ENCODE peak calls at places on chromosomes 13 and 19, in five cellular contexts. T is renal cortical epithelial cell; I is fibroblast of mammary gland; O is stimulated activated CD4-positive, alpha-beta T cell treated with anti-CD3 and anti-CD28 coated beads, Interleukin-1b, Interleukin-23, amount 100 ng/mL, for 24 hours; F is pancreas. D is an unnamed sample.

GRCh38 chr19:4415352-4415751 is 12.9 kb downstream of the CHAF1A start:
- DNase-seq in T (no peak), I (no peak), O (no peak), F (no peak), D (no peak)

GRCh38 chr19:31527443-31527842 is 178.2 kb upstream of the TSHZ3 start:
- DNase-seq in T (no peak), I (no peak), O (no peak), F (no peak), D (peak)

GRCh38 chr13:99320693-99321481 is 13.7 kb upstream of the GPR183 start:
- DNase-seq in T (peak), I (peak), O (no peak), F (no peak), D (no peak)

GRCh38 chr19:4044927-4045557 is 21.7 kb downstream of the ZBTB7A start:
- DNase-seq in T (no peak), I (no peak), O (no peak), F (no peak), D (no peak)

GRCh38 chr13:32947886-32948285 is 68.3 kb upstream of the KL start:
- DNase-seq in T (peak), I (no peak), O (no peak), F (no peak), D (no peak)

GRCh38 chr19:38384209-38385027 is 3.4 kb downstream of the GGN start:
- DNase-seq in T (no peak), I (no peak), O (no peak), F (no peak), D (no peak)

GRCh38 chr13:21871302-21871862 is 200.5 kb downstream of the FGF9 start:
- DNase-seq in T (peak), I (no peak), O (no peak), F (no peak), D (no peak)

GRCh38 chr13:113815151-113816058 is 48.5 kb downstream of the GAS6 start:
- DNase-seq in T (no peak), I (no peak), O (peak), F (peak), D (no peak)

GRCh38 chr19:2866495-2867024 is 575 bp upstream of the ZNF556 start:
- DNase-seq in T (no peak), I (no peak), O (no peak), F (no peak), D (no peak)

GRCh38 chr13:78317030-78317429 is 286.3 kb downstream of the POU4F1 start:
- DNase-seq in T (no peak), I (no peak), O (no peak), F (no peak), D (no peak)

GRCh38 chr19:57559008-57559403 is 657 bp downstream of the ZNF550 start:
- DNase-seq in T (peak), I (peak), O (no peak), F (peak), D (no peak)

GRCh38 chr13:27006519-27007161 is 165.0 kb downstream of the USP12 start:
- DNase-seq in T (peak), I (peak), O (no peak), F (peak), D (peak)

GRCh38 chr19:5005096-5005495 is 36.2 kb downstream of the KDM4B start:
- DNase-seq in T (no peak), I (no peak), O (no peak), F (no peak), D (no peak)

GRCh38 chr19:5182811-5183210 is 157.8 kb downstream of the PTPRS start:
- DNase-seq in T (no peak), I (no peak), O (no peak), F (no peak), D (no peak)

GRCh38 chr19:50794778-50795664 is 4.8 kb downstream of the ACP4 start:
- DNase-seq in T (no peak), I (peak), O (peak), F (peak), D (no peak)

GRCh38 chr19:38298841-38299680 is 5.0 kb upstream of the C19orf33 start:
- DNase-seq in T (peak), I (no peak), O (no peak), F (no peak), D (no peak)

GRCh38 chr19:5048727-5049553 is 80.0 kb downstream of the KDM4B start:
- DNase-seq in T (peak), I (peak), O (no peak), F (no peak), D (no peak)

GRCh38 chr19:2962018-2962670 is 15.2 kb upstream of the TLE6 start:
- DNase-seq in T (peak), I (peak), O (peak), F (no peak), D (no peak)

GRCh38 chr19:13100031-13100588 is 2.5 kb downstream of the LYL1 start:
- DNase-seq in T (no peak), I (peak), O (peak), F (no peak), D (no peak)